ENCODE peak calls at places on chromosomes 6 and 20, in five cellular contexts. One of them, this sample, is unnamed.

GRCh38 chr6:8080338-8081151 is 16.4 kb upstream of the BLOC1S5 start:
- DNase-seq in fibroblast of pulmonary artery: peak
- DNase-seq in gastrocnemius medialis: no peak
- DNase-seq in endothelial cell: no peak
- DNase-seq in cardiac fibroblast: peak
- DNase-seq in this sample: no peak

GRCh38 chr6:148619891-148620290 is 126.9 kb upstream of the UST start:
- DNase-seq in endothelial cell: no peak
- DNase-seq in cardiac fibroblast: no peak
- DNase-seq in gastrocnemius medialis: no peak
- DNase-seq in fibroblast of pulmonary artery: no peak
- DNase-seq in this sample: no peak

GRCh38 chr6:113876654-113877053 is 19.5 kb downstream of the MARCKS start:
- DNase-seq in endothelial cell: no peak
- DNase-seq in fibroblast of pulmonary artery: no peak
- DNase-seq in cardiac fibroblast: no peak
- DNase-seq in gastrocnemius medialis: no peak
- DNase-seq in this sample: no peak

GRCh38 chr6:154370545-154370944 is 13.9 kb upstream of the IPCEF1 start:
- DNase-seq in endothelial cell: peak
- DNase-seq in fibroblast of pulmonary artery: peak
- DNase-seq in gastrocnemius medialis: no peak
- DNase-seq in cardiac fibroblast: peak
- DNase-seq in this sample: no peak

GRCh38 chr6:143773503-143773902 is 69.6 kb upstream of the LTV1 start:
- DNase-seq in endothelial cell: no peak
- DNase-seq in gastrocnemius medialis: no peak
- DNase-seq in cardiac fibroblast: no peak
- DNase-seq in fibroblast of pulmonary artery: peak
- DNase-seq in this sample: no peak

GRCh38 chr6:155850408-155850841 is 394.8 kb upstream of the NOX3 start:
- DNase-seq in fibroblast of pulmonary artery: peak
- DNase-seq in cardiac fibroblast: peak
- DNase-seq in endothelial cell: no peak
- DNase-seq in gastrocnemius medialis: no peak
- DNase-seq in this sample: no peak

GRCh38 chr6:170480045-170480714 is 72.9 kb downstream of the PSMB1 start:
- DNase-seq in endothelial cell: no peak
- DNase-seq in gastrocnemius medialis: no peak
- DNase-seq in cardiac fibroblast: peak
- DNase-seq in fibroblast of pulmonary artery: peak
- DNase-seq in this sample: no peak

GRCh38 chr6:38141716-38142115 is 322.2 kb downstream of the ZFAND3 start:
- DNase-seq in gastrocnemius medialis: no peak
- DNase-seq in fibroblast of pulmonary artery: no peak
- DNase-seq in endothelial cell: no peak
- DNase-seq in cardiac fibroblast: no peak
- DNase-seq in this sample: no peak

GRCh38 chr20:47821481-47822100 is 36.3 kb upstream of the SULF2 start:
- DNase-seq in fibroblast of pulmonary artery: no peak
- DNase-seq in gastrocnemius medialis: no peak
- DNase-seq in endothelial cell: no peak
- DNase-seq in cardiac fibroblast: peak
- DNase-seq in this sample: no peak

DNA sequence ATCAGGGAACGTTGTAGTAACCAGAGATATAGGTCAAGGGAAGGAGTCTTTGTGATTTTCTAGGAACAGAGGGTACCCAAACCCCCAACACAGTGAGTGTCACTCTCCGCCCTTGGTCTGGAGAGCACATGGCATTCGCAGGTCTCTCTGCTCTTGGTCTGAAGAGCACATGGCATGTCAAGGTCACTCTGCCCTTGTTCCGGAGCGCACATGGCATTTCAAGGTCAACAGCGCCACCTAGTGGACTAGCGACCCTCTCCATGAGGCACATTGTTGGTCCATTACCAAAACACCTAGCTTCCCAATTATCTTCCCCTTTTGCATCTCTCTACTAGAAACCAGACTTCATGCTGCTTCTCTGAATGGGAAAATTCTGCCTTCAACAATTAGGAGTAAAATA is 260.0 kb downstream of the C6orf118 start:
- DNase-seq in cardiac fibroblast: peak
- DNase-seq in endothelial cell: peak
- DNase-seq in gastrocnemius medialis: no peak
- DNase-seq in fibroblast of pulmonary artery: peak
- DNase-seq in this sample: peak
- TF ChIP-seq CTCF in cardiac fibroblast: peak
- TF ChIP-seq CTCF in endothelial cell: peak
- TF ChIP-seq CTCF in gastrocnemius medialis: peak
- TF ChIP-seq CTCF in fibroblast of pulmonary artery: peak
- TF ChIP-seq CTCF in this sample: peak

GRCh38 chr6:30685157-30685976 is 1.1 kb downstream of the PPP1R18 start:
- DNase-seq in gastrocnemius medialis: no peak
- DNase-seq in fibroblast of pulmonary artery: peak
- DNase-seq in cardiac fibroblast: peak
- DNase-seq in endothelial cell: peak
- DNase-seq in this sample: no peak
- TF ChIP-seq CTCF in gastrocnemius medialis: no peak
- TF ChIP-seq CTCF in fibroblast of pulmonary artery: peak
- TF ChIP-seq CTCF in cardiac fibroblast: peak
- TF ChIP-seq CTCF in endothelial cell: no peak
- TF ChIP-seq CTCF in this sample: no peak

DNA sequence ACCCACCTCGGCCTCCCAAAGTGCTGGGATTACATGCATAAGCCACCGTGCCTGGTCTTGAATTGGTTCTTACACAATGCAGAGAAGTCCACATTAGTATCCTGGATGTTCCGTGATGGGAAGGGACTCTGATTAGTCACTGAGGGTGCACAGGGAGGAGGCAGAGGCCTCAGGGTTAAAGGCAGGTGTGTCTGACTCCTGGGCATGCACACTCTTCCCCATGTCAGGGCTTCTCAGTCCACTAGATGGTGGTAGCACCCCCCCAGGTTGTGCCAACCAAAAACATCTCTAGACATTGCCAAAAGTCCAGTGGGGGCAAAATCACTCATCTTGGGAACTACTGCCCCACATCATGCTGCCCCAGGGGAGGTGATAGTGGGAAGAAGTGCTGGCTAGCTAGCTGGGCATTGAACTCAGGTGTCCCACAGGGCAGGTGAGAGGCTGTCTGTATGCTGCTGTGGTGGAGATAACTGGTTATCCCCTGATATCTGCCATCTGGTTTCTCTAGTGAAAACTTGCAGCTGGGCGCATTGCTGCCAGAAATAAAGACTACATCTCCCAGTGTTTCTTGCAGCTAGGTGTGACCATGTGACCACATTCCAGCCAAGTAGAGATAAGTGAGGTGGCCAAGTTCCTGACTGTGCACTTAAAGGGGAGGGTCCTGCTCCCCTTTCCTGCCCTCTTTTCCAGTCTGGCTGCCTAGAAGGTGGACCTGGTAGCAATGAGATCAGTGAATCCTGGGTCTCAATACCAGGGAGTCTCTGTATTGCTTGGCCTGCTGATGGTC is 8.4 kb upstream of the NSFL1C start:
- DNase-seq in fibroblast of pulmonary artery: no peak
- DNase-seq in cardiac fibroblast: no peak
- DNase-seq in gastrocnemius medialis: no peak
- DNase-seq in endothelial cell: no peak
- DNase-seq in this sample: no peak
- TF ChIP-seq CTCF in fibroblast of pulmonary artery: no peak
- TF ChIP-seq CTCF in cardiac fibroblast: peak
- TF ChIP-seq CTCF in gastrocnemius medialis: no peak
- TF ChIP-seq CTCF in endothelial cell: no peak
- TF ChIP-seq CTCF in this sample: no peak

GRCh38 chr6:158024566-158025297 is 43.1 kb downstream of the SYNJ2 start:
- DNase-seq in endothelial cell: no peak
- DNase-seq in gastrocnemius medialis: no peak
- DNase-seq in fibroblast of pulmonary artery: no peak
- DNase-seq in cardiac fibroblast: no peak
- DNase-seq in this sample: no peak

GRCh38 chr6:158026901-158027589 is 45.4 kb downstream of the SYNJ2 start:
- DNase-seq in cardiac fibroblast: no peak
- DNase-seq in endothelial cell: no peak
- DNase-seq in fibroblast of pulmonary artery: no peak
- DNase-seq in gastrocnemius medialis: peak
- DNase-seq in this sample: no peak

GRCh38 chr6:158027590-158028285 is 46.1 kb downstream of the SYNJ2 start:
- DNase-seq in fibroblast of pulmonary artery: peak
- DNase-seq in gastrocnemius medialis: no peak
- DNase-seq in cardiac fibroblast: no peak
- DNase-seq in endothelial cell: no peak
- DNase-seq in this sample: no peak

GRCh38 chr6:158028421-158028820 is 46.8 kb downstream of the SYNJ2 start:
- DNase-seq in fibroblast of pulmonary artery: no peak
- DNase-seq in endothelial cell: no peak
- DNase-seq in cardiac fibroblast: no peak
- DNase-seq in gastrocnemius medialis: no peak
- DNase-seq in this sample: no peak

GRCh38 chr6:158026054-158026900 is 44.6 kb downstream of the SYNJ2 start:
- DNase-seq in fibroblast of pulmonary artery: peak
- DNase-seq in endothelial cell: peak
- DNase-seq in gastrocnemius medialis: peak
- DNase-seq in cardiac fibroblast: peak
- DNase-seq in this sample: no peak
- TF ChIP-seq CTCF in fibroblast of pulmonary artery: peak
- TF ChIP-seq CTCF in endothelial cell: peak
- TF ChIP-seq CTCF in gastrocnemius medialis: peak
- TF ChIP-seq CTCF in cardiac fibroblast: peak
- TF ChIP-seq CTCF in this sample: no peak